ENCODE peak calls at places on chromosomes 7 and 10, in six cellular contexts. Z is BJ; R is fibroblast of lung; F is mucosa of descending colon; K is effector memory CD4-positive, alpha-beta T cell; L is CD4-positive, CD25-positive, alpha-beta regulatory T cell. X is an unnamed sample.
A peak's percentile ranks its signal among the peaks of the same experiment; 100 is the strongest.

GRCh38 chr7:92246363-92247101 is 758 bp downstream of the ANKIB1 start:
- DNase-seq in F (peak; percentile 46), Z (no peak), R (peak; percentile 25), K (no peak), L (peak; percentile 59), X (peak; percentile 56)

GRCh38 chr10:86400705-86401587 is 34.4 kb upstream of the GRID1 start:
- DNase-seq in L (peak; percentile 67), Z (no peak), F (peak; percentile 75), K (peak; percentile 61), R (peak; percentile 39), X (peak; percentile 53)

GRCh38 chr10:32940321-32941264 is 17.4 kb downstream of the ITGB1 start:
- DNase-seq in K (no peak), F (no peak), L (no peak), R (no peak), Z (no peak), X (no peak)

GRCh38 chr7:7100432-7100849 is 81.9 kb upstream of the C1GALT1 start:
- DNase-seq in Z (no peak), R (peak; percentile 23), F (no peak), L (no peak), K (no peak), X (no peak)

GRCh38 chr7:107044347-107045194 is at the start of gene PRKAR2B:
- DNase-seq in K (peak; percentile 65), L (peak; percentile 60), F (peak; percentile 78), R (peak; percentile 71), Z (no peak), X (peak; percentile 87)

GRCh38 chr7:133135451-133135850 is 53.6 kb upstream of the CHCHD3 start:
- DNase-seq in F (no peak), K (no peak), L (no peak), R (peak; percentile 16), Z (no peak), X (no peak)

GRCh38 chr7:8435120-8435519 is 1.7 kb downstream of the NXPH1 start:
- DNase-seq in Z (no peak), F (no peak), L (no peak), K (no peak), R (no peak), X (no peak)

GRCh38 chr7:674454-675410 is 51.8 kb upstream of the DNAAF5 start:
- DNase-seq in K (no peak), Z (no peak), F (peak; percentile 6), R (peak; percentile 79), L (no peak), X (peak; percentile 6)

GRCh38 chr10:26859241-26860025 is 1.3 kb downstream of the ABI1 start:
- DNase-seq in Z (no peak), L (no peak), K (no peak), R (no peak), F (no peak), X (peak; percentile 49)

GRCh38 chr7:82124445-82124844 is 319.1 kb downstream of the CACNA2D1 start:
- DNase-seq in R (no peak), L (no peak), K (no peak), F (no peak), Z (no peak), X (no peak)

GRCh38 chr7:155922507-155922841 is 110.2 kb upstream of the SHH start:
- DNase-seq in F (no peak), K (no peak), R (no peak), L (no peak), Z (no peak), X (no peak)

GRCh38 chr7:107169120-107170050 is 582 bp downstream of the HBP1 start:
- DNase-seq in Z (peak; percentile 80), R (peak; percentile 91), F (peak; percentile 96), K (peak; percentile 76), L (peak; percentile 90), X (peak; percentile 99)

GRCh38 chr10:102120987-102121738 is 995 bp upstream of the LDB1 start:
- DNase-seq in R (peak; percentile 83), K (no peak), L (no peak), Z (no peak), F (peak; percentile 68), X (peak; percentile 72)

GRCh38 chr7:24732646-24733413 is 24.4 kb downstream of the GSDME start:
- DNase-seq in F (no peak), L (no peak), R (peak; percentile 75), K (no peak), Z (peak; percentile 54), X (peak; percentile 72)

GRCh38 chr7:130441408-130441854 is 615 bp upstream of the CEP41 start:
- DNase-seq in K (no peak), Z (no peak), R (peak; percentile 39), L (no peak), F (no peak), X (peak; percentile 16)

GRCh38 chr7:151175047-151175792 is 7.7 kb upstream of the GBX1 start:
- DNase-seq in Z (no peak), L (no peak), R (no peak), F (no peak), K (no peak), X (no peak)

GRCh38 chr7:106462365-106462859 is 177.6 kb upstream of the NAMPT start:
- DNase-seq in R (peak; percentile 26), F (no peak), K (no peak), Z (no peak), L (peak; percentile 55), X (peak; percentile 75)

GRCh38 chr7:24216576-24217116 is 67.3 kb upstream of the NPY start:
- DNase-seq in Z (no peak), F (no peak), R (peak; percentile 93), L (no peak), K (no peak), X (peak; percentile 3)

DNA sequence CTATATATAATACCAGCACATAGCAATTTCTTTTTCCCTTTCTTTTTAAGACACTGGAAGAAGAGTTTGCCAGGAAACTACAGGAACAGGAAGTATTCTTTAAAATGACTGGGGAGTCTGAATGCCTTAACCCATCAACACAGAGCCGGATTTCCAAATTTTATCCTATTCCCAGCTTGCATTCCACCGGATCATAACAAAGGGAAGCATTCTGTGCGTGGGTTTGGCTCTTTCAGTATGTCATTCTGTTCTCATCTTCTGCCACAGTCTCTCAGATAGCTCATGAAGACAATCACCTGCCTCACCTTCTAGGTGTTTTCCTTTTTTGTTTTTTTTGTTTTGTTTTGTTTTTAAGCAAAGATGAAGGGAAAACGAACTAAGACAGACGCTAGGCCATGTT is 58.6 kb downstream of the SLK start:
- DNase-seq in L (no peak), Z (no peak), K (no peak), R (no peak), F (no peak), X (no peak)
- H3K36me3 ChIP-seq in L (peaks cover 77% of the 10 kb centered on the region), Z (peaks cover 9% of the 10 kb centered on the region), K (peaks cover 52% of the 10 kb centered on the region), R (peaks cover 9% of the 10 kb centered on the region), F (peaks cover 7% of the 10 kb centered on the region), X (peaks cover 62% of the 10 kb centered on the region)

DNA sequence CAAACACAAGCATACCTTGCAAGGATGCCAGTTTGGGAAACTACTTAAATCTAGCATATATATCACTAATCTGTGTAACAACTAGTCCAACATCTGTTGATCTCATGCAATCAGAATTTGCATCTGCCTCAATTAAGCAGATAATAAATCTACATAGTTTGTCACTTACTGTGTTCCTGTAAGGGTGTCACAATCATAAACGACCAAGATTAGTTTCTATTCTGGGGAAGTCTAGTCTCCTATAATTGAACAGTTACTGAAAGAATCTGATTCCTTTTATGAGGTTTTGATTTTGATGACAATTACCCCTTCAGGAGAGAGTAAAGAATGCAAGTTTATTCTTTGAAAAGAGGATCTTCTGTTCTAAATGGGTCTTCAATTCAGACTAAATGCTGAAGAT is 85.5 kb upstream of the LRRN3 start:
- DNase-seq in L (no peak), Z (no peak), R (peak; percentile 26), K (no peak), F (no peak), X (no peak)
- H3K36me3 ChIP-seq in L (no peaks in the 10 kb centered on the region), Z (no peaks in the 10 kb centered on the region), R (no peaks in the 10 kb centered on the region), K (no peaks in the 10 kb centered on the region), F (no peaks in the 10 kb centered on the region), X (no peaks in the 10 kb centered on the region)

GRCh38 chr10:9823268-9823930 is 1194.3 kb upstream of the CELF2 start:
- DNase-seq in L (no peak), R (peak; percentile 25), Z (no peak), K (no peak), F (no peak), X (no peak)

GRCh38 chr10:9828110-9828509 is 1189.6 kb upstream of the CELF2 start:
- DNase-seq in L (no peak), F (no peak), K (no peak), Z (no peak), R (no peak), X (no peak)

GRCh38 chr10:9825491-9826018 is 1192.1 kb upstream of the CELF2 start:
- DNase-seq in K (no peak), L (no peak), R (peak; percentile 55), Z (no peak), F (no peak), X (no peak)

GRCh38 chr10:9819756-9820494 is 1197.7 kb upstream of the CELF2 start:
- DNase-seq in Z (no peak), R (no peak), F (no peak), L (no peak), K (no peak), X (no peak)

DNA sequence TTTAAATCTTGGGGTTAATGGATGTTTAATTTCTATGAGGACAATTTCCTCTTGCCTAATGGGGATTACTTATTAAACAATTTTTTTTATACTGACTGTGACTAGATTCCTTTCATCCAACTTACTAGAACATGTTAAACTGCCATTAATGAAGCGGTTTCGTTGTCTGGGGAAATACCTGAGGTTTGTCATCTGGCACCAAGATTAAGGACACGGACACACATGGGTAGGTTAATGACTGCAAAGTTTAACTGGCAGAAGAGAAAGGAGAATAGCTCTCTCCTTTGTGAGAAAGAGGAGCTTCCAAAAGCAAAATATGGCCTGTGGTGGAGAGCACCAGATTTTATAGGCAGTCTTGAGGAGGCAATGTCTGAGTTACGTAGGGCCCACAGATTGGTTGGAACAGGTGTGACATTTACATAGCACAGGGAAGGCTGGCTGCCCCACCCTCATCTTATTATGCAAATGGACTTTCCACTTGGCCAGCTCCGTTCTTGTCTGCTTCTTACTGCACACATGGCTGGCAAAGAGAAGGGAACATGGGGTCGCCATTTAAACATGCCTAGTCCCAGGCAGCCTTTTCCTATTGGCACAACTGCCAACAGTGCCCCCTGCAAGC is 1193.0 kb upstream of the CELF2 start:
- DNase-seq in F (no peak), L (no peak), Z (no peak), K (no peak), R (no peak), X (no peak)
- H3K36me3 ChIP-seq in F (no peaks in the 10 kb centered on the region), L (no peaks in the 10 kb centered on the region), Z (no peaks in the 10 kb centered on the region), K (no peaks in the 10 kb centered on the region), R (no peaks in the 10 kb centered on the region), X (no peaks in the 10 kb centered on the region)

GRCh38 chr10:99513061-99513460 is 19.7 kb upstream of the NKX2-3 start:
- DNase-seq in Z (no peak), R (no peak), L (no peak), F (no peak), K (no peak), X (no peak)
- H3K36me3 ChIP-seq in Z (no peaks in the 10 kb centered on the region), R (no peaks in the 10 kb centered on the region), L (no peaks in the 10 kb centered on the region), F (no peaks in the 10 kb centered on the region), K (no peaks in the 10 kb centered on the region), X (no peaks in the 10 kb centered on the region)

DNA sequence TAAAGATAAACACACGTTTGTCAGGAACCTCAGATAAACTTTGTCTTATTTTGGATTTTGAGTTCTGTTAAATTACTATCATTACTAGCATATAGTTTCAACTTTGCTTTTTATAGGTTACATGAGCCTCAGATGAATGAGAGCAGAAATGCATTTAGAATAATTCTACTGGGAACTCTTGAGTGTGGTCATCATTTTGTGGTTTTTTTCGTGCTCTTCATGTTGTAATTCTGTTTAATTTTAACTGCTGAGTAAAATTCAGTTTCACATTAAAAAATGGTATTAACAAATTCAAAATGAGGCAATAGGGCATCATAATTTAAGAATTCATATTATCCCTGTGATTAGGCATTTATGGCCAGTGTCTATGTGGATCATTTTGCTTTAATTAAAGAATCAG is 72.9 kb downstream of the GNAI1 start:
- DNase-seq in R (no peak), K (no peak), L (no peak), Z (no peak), F (no peak), X (no peak)
- H3K36me3 ChIP-seq in R (no peaks in the 10 kb centered on the region), K (no peaks in the 10 kb centered on the region), L (no peaks in the 10 kb centered on the region), Z (no peaks in the 10 kb centered on the region), F (no peaks in the 10 kb centered on the region), X (peaks cover 47% of the 10 kb centered on the region)

X was measured in adipocyte.